ENCODE peak calls at places on chromosomes 12 and 14, in six cellular contexts. C is cardiac muscle cell, E is neural progenitor cell, W is GM12865, T is AG10803, K is right atrium auricular region. R is an unnamed sample.

GRCh38 chr12:685388-685787 is 22.1 kb upstream of the NINJ2 start:
- DNase-seq in C (no peak), E (no peak), T (no peak), K (no peak), W (peak), R (peak)

GRCh38 chr12:4025420-4026358 is 152.5 kb upstream of the PARP11 start:
- DNase-seq in T (no peak), K (no peak), C (peak), W (no peak), E (peak), R (peak)

GRCh38 chr14:98138666-98139065 is 1133.3 kb downstream of the BCL11B start:
- DNase-seq in T (peak), W (peak), K (no peak), C (peak), E (peak), R (no peak)

GRCh38 chr14:99592933-99593753 is 10.9 kb downstream of the CCDC85C start:
- DNase-seq in W (no peak), C (no peak), E (peak), T (no peak), K (no peak), R (no peak)

GRCh38 chr12:82673698-82674097 is 13.0 kb upstream of the TMTC2 start:
- DNase-seq in C (no peak), W (no peak), K (no peak), E (no peak), T (no peak), R (no peak)

GRCh38 chr14:101177301-101178055 is 274.0 kb upstream of the RTL1 start:
- DNase-seq in E (no peak), W (no peak), C (no peak), K (peak), T (no peak), R (no peak)

GRCh38 chr12:108850854-108851573 is 6.4 kb downstream of the SSH1 start:
- DNase-seq in C (no peak), W (peak), K (peak), T (peak), E (no peak), R (peak)

GRCh38 chr14:80621701-80622100 is 319.8 kb downstream of the CEP128 start:
- DNase-seq in E (no peak), K (no peak), C (no peak), T (peak), W (peak), R (peak)

GRCh38 chr12:12333980-12334709 is 15.9 kb downstream of the MANSC1 start:
- DNase-seq in T (peak), K (no peak), W (peak), C (peak), E (peak), R (peak)

GRCh38 chr14:88929656-88930436 is 105.4 kb downstream of the TTC8 start:
- DNase-seq in T (no peak), E (no peak), K (no peak), W (peak), C (no peak), R (no peak)

GRCh38 chr12:95258146-95258545 is 40.5 kb downstream of the VEZT start:
- DNase-seq in W (no peak), T (no peak), E (no peak), C (no peak), K (no peak), R (no peak)

GRCh38 chr14:60515696-60516284 is 6.8 kb downstream of the SIX6 start:
- DNase-seq in K (no peak), T (no peak), E (peak), W (no peak), C (peak), R (no peak)

GRCh38 chr12:94336201-94336915 is 123.3 kb downstream of the CEP83 start:
- DNase-seq in W (no peak), E (no peak), C (no peak), T (peak), K (no peak), R (peak)

GRCh38 chr14:34684578-34684977 is 29.8 kb downstream of the CFL2 start:
- DNase-seq in C (no peak), T (peak), W (no peak), E (no peak), K (no peak), R (peak)

GRCh38 chr12:78455991-78456390 is 408.6 kb upstream of the SYT1 start:
- DNase-seq in T (no peak), K (no peak), C (no peak), W (no peak), E (no peak), R (no peak)

GRCh38 chr12:31890295-31891285 is 68.6 kb upstream of the RESF1 start:
- DNase-seq in K (no peak), W (peak), E (no peak), C (no peak), T (no peak), R (peak)

GRCh38 chr12:48032597-48032996 is 28.3 kb upstream of the COL2A1 start:
- DNase-seq in E (no peak), W (no peak), K (no peak), C (no peak), T (no peak), R (no peak)

GRCh38 chr14:67768219-67768618 is 48.2 kb downstream of the ZFYVE26 start:
- DNase-seq in K (no peak), C (no peak), E (no peak), W (no peak), T (no peak), R (no peak)

GRCh38 chr12:71216725-71217579 is 59.2 kb upstream of the TSPAN8 start:
- DNase-seq in K (no peak), C (peak), E (peak), T (peak), W (peak), R (peak)

GRCh38 chr12:122423258-122424165 is 1.0 kb upstream of the CLIP1 start:
- DNase-seq in W (no peak), C (peak), T (no peak), E (peak), K (no peak), R (peak)

GRCh38 chr12:5586201-5586600 is 154.3 kb downstream of the NTF3 start:
- DNase-seq in W (no peak), T (peak), C (no peak), E (peak), K (no peak), R (no peak)

GRCh38 chr12:94832780-94833760 is 170.4 kb downstream of the NDUFA12 start:
- DNase-seq in T (no peak), K (no peak), W (no peak), E (peak), C (peak), R (peak)

GRCh38 chr14:105498430-105499255 is 7.6 kb downstream of the TEDC1 start:
- DNase-seq in C (no peak), W (no peak), K (no peak), E (no peak), T (no peak), R (no peak)

GRCh38 chr12:115450710-115451109 is 766.7 kb upstream of the TBX3 start:
- DNase-seq in K (no peak), C (no peak), T (no peak), E (no peak), W (no peak), R (no peak)

GRCh38 chr12:108798551-108799221 is 58.7 kb downstream of the SSH1 start:
- DNase-seq in E (no peak), C (no peak), W (no peak), T (peak), K (no peak), R (peak)

GRCh38 chr14:24335461-24336146 is 733 bp upstream of the ADCY4 start:
- DNase-seq in W (no peak), T (no peak), C (no peak), K (no peak), E (no peak), R (no peak)

GRCh38 chr12:52279683-52280318 is 5.4 kb downstream of the KRT86 start:
- DNase-seq in T (peak), K (no peak), W (no peak), E (peak), C (no peak), R (peak)

GRCh38 chr12:53053223-53054111 is 3.6 kb downstream of the TNS2 start:
- DNase-seq in C (peak), K (no peak), T (no peak), E (peak), W (peak), R (peak)

GRCh38 chr12:27012239-27012981 is 1.8 kb downstream of the TM7SF3 start:
- DNase-seq in W (no peak), K (no peak), E (no peak), T (no peak), C (no peak), R (no peak)

GRCh38 chr12:46900734-46901463 is 75.1 kb upstream of the SLC38A4 start:
- DNase-seq in C (no peak), E (no peak), W (no peak), K (no peak), T (no peak), R (no peak)

GRCh38 chr12:102811125-102811737 is 105.8 kb downstream of the PAH start:
- DNase-seq in C (peak), T (peak), K (no peak), W (peak), E (peak), R (peak)

GRCh38 chr12:52234226-52234810 is 1.3 kb downstream of the KRT7 start:
- DNase-seq in C (no peak), W (no peak), K (no peak), E (no peak), T (no peak), R (no peak)

GRCh38 chr14:33740531-33740930 is 210.3 kb downstream of the EGLN3 start:
- DNase-seq in T (no peak), W (no peak), C (no peak), E (no peak), K (no peak), R (peak)

GRCh38 chr14:21454843-21455550 is 926 bp downstream of the CHD8 start:
- DNase-seq in W (peak), E (no peak), K (no peak), T (peak), C (no peak), R (peak)

GRCh38 chr14:32426028-32426427 is 96.9 kb downstream of the AKAP6 start:
- DNase-seq in E (no peak), C (no peak), T (no peak), K (no peak), W (no peak), R (no peak)

GRCh38 chr12:125310461-125310860 is 245.2 kb downstream of the AACS start:
- DNase-seq in K (no peak), T (no peak), W (no peak), C (no peak), E (peak), R (no peak)

GRCh38 chr12:22993639-22994038 is 368.7 kb downstream of the ETNK1 start:
- DNase-seq in W (no peak), K (no peak), E (no peak), C (no peak), T (no peak), R (no peak)

GRCh38 chr12:66092559-66093269 is 37.8 kb downstream of the LLPH start:
- DNase-seq in C (no peak), E (no peak), W (peak), T (peak), K (no peak), R (peak)

GRCh38 chr12:6211421-6211869 is 11.2 kb downstream of the CD9 start:
- DNase-seq in W (no peak), E (no peak), C (no peak), T (peak), K (no peak), R (no peak)

DNA sequence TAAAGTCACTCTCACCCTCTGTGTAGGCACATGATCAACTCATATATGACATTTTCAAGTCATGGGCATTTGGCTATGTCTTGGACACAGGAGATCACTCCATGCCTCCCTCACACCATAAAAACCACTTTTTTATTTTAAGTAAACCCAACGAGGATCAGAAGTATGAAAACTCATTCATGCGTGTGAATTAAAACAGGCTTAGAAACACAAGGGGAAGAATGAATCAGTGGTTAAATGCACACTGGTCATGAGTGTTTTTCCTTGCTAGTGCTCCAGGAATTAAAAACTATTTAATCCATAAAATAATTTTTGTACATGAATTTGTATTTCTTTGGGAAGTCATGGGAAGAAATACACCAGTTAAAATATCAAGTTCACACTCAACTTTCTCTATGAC is 198.4 kb downstream of the GALC start:
- DNase-seq in K (no peak), C (no peak), W (no peak), T (no peak), E (no peak), R (no peak)
- H3K4me3 ChIP-seq in K (no peak), C (no peak), W (no peak), T (no peak), E (no peak), R (no peak)

GRCh38 chr14:49310298-49310697 is 275.9 kb downstream of the RPS29 start:
- DNase-seq in W (no peak), K (no peak), C (no peak), E (no peak), T (no peak), R (no peak)

GRCh38 chr14:49303952-49304516 is 282.1 kb downstream of the RPS29 start:
- DNase-seq in T (peak), E (peak), W (peak), K (no peak), C (peak), R (peak)

GRCh38 chr14:49306152-49306751 is 279.9 kb downstream of the RPS29 start:
- DNase-seq in W (peak), C (peak), E (peak), T (peak), K (no peak), R (peak)
- TF ChIP-seq CTCF in W (peak), C (peak), E (peak), T (peak), K (no peak), R (peak)

GRCh38 chr14:94388027-94388895 is at the start of gene SERPINA1:
- DNase-seq in T (no peak), K (no peak), E (no peak), C (no peak), W (no peak), R (no peak)

GRCh38 chr14:94388896-94389469 is 581 bp upstream of the SERPINA1 start:
- DNase-seq in E (no peak), T (no peak), C (no peak), W (no peak), K (no peak), R (no peak)

GRCh38 chr14:94390372-94391086 is 2.1 kb upstream of the SERPINA1 start:
- DNase-seq in E (no peak), C (no peak), W (peak), T (no peak), K (no peak), R (no peak)

GRCh38 chr14:94391284-94391914 is 3.0 kb upstream of the SERPINA1 start:
- DNase-seq in E (no peak), K (no peak), T (no peak), W (no peak), C (no peak), R (no peak)

DNA sequence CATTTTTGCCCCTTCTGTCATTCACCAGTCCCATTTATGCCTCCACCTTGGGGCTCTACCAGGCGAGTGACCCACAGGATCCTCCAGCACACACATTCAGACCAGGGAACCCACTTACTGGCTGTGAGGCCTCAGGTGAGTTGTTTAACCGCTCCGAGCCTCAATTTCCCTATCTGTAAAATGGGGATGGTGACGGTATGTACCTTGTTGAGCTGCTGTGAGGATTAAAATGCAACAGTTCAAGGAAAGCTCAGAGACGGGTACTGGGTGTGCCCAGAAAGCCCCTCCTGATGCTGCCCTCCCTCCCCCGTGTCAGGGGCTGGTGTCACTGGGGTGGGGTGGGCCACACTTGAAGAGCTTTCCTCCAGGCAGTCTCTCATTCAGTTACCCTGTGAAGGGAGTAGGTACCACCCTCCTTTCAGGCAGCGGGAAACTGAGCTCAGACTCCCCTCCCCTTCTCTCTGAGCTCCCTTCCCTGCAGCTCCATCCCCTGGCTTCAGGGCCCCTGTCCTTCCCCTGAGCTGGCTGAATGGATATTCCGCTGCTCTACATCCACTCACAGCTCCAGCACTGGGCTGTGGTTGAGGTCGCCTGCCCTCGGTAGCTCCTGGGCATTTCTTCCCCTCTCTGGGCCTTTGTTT is 1.4 kb upstream of the SERPINA1 start:
- DNase-seq in C (no peak), E (no peak), W (no peak), K (no peak), T (no peak), R (no peak)
- H3K4me3 ChIP-seq in C (no peak), E (no peak), W (no peak), K (no peak), T (no peak), R (no peak)

DNA sequence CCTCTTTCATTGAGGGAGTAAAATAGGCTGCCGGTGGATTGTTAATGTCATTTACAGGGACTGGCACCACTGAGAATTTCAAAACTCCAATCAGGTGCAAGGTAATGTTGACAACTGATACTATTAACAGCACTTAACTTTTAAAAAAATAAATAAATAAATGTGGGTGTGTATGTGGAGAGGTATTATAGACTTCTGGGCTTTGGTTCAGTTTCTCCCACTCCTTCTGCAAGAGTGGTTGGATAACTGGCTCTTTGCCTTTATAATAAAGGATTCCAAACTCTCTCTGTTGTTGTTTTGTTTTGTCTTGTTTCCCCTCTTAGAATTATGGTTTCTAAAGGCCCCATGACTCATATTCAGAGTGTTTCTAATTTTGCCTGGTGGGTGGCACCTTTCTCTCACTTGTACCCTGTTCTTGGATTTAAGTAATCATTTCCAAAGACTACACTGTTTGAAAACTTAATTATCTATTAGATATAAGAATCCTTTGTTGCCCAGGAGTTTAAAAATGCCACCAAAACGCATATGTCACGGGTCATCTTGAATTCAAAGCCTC is 151.6 kb upstream of the ARID2 start:
- DNase-seq in C (no peak), W (peak), K (no peak), T (no peak), E (no peak), R (no peak)
- TF ChIP-seq CTCF in C (no peak), W (no peak), K (no peak), T (no peak), E (no peak), R (no peak)

GRCh38 chr12:104138747-104139186 is 757 bp upstream of the NFYB start:
- DNase-seq in K (no peak), C (peak), W (peak), T (peak), E (peak), R (no peak)
- H3K4me3 ChIP-seq in K (peak), C (peak), W (peak), T (peak), E (peak), R (peak)

DNA sequence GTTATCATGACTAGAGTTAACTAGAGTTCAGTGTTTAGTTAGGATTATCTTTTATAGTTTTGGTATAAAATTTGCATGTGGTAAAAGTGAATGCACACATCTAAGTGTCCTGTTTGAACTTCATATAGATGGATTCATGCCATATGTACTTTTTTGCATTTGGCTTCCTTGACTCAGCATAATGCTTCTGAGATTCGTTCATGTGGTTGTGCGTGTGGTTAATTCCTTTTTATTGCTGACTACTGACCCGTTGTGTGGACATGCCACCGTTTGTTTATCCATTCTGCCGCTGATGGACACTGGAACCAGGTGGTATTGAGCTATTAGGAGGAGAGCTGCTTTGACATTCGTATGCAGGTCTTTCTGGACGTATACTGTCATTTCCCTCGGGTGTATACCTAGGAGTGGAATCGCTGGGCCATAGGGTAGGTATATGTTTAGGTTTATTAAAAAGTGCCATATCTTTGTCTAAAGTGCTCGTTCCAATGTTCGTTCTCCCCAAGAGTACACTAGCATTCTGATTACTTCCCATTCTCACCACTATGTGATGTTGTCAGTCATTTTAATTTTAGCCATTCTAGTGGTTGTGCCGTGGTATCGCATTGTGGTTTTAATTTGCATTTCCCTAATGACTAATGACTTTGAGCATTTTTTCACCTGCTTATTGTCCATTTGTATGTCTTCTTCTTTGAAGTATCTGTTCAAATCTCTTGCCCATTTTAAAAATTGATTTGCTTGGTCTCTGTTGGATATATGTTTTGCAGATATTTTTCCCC is 37.7 kb downstream of the RIN3 start:
- DNase-seq in W (peak), K (no peak), C (no peak), T (no peak), E (no peak), R (no peak)
- TF ChIP-seq CTCF in W (peak), K (no peak), C (no peak), T (no peak), E (no peak), R (no peak)

GRCh38 chr14:69042309-69043006 is 63.4 kb upstream of the ACTN1 start:
- DNase-seq in K (no peak), T (no peak), C (no peak), W (no peak), E (no peak), R (no peak)

GRCh38 chr14:69044296-69044695 is 65.2 kb upstream of the ACTN1 start:
- DNase-seq in W (no peak), T (no peak), C (no peak), K (no peak), E (no peak), R (no peak)

GRCh38 chr14:69043598-69044267 is 64.6 kb upstream of the ACTN1 start:
- DNase-seq in C (no peak), W (no peak), E (no peak), K (peak), T (peak), R (peak)

GRCh38 chr14:69041783-69042182 is 62.7 kb upstream of the ACTN1 start:
- DNase-seq in E (no peak), T (no peak), C (no peak), W (no peak), K (no peak), R (no peak)

GRCh38 chr14:69043007-69043444 is 63.9 kb upstream of the ACTN1 start:
- DNase-seq in C (no peak), E (no peak), T (peak), K (no peak), W (no peak), R (no peak)
- H3K4me3 ChIP-seq in C (no peak), E (no peak), T (no peak), K (no peak), W (no peak), R (no peak)

GRCh38 chr14:72553656-72554055 is 340.2 kb downstream of the DPF3 start:
- DNase-seq in T (peak), E (no peak), W (no peak), K (no peak), C (no peak), R (no peak)
- TF ChIP-seq CTCF in T (no peak), E (no peak), W (no peak), K (no peak), C (no peak), R (no peak)

R was measured in choroid plexus epithelial cell.